ENCODE peak calls at places on chromosome 18, in eight cellular contexts. I is kidney, E is upper lobe of right lung, B is astrocyte of the cerebellum, D is cardiac fibroblast, G is nephron progenitor cell, C is GM10248, N is breast epithelium. W is an unnamed sample.

GRCh38 chr18:54815086-54815485 is 13.2 kb upstream of the RAB27B start:
- DNase-seq in C (no peak), E (no peak), B (no peak), G (no peak), D (no peak), N (no peak), I (no peak), W (no peak)

GRCh38 chr18:5197032-5197434 is at the start of gene AKAIN1:
- DNase-seq in D (peak), N (no peak), E (peak), G (peak), I (peak), C (peak), B (peak), W (peak)

GRCh38 chr18:42045346-42045745 is 90.3 kb downstream of the PIK3C3 start:
- DNase-seq in B (no peak), E (no peak), N (no peak), D (peak), G (no peak), C (no peak), I (no peak), W (no peak)

GRCh38 chr18:48777026-48777736 is 173.6 kb downstream of the SMAD7 start:
- DNase-seq in E (peak), D (peak), N (no peak), C (peak), G (peak), I (peak), B (no peak), W (peak)

GRCh38 chr18:55221577-55221976 is 262.3 kb upstream of the CCDC68 start:
- DNase-seq in I (no peak), D (no peak), E (no peak), N (no peak), G (no peak), B (no peak), C (no peak), W (no peak)

GRCh38 chr18:22182884-22183610 is 13.7 kb downstream of the GATA6 start:
- DNase-seq in B (no peak), N (no peak), G (no peak), C (no peak), E (no peak), I (no peak), D (peak), W (no peak)

GRCh38 chr18:49174478-49174877 is 223.7 kb upstream of the SMAD7 start:
- DNase-seq in E (no peak), G (no peak), B (peak), D (peak), N (no peak), C (no peak), I (no peak), W (no peak)

GRCh38 chr18:9802774-9803697 is 82.7 kb upstream of the TXNDC2 start:
- DNase-seq in B (no peak), G (no peak), I (no peak), D (peak), N (no peak), E (no peak), C (no peak), W (no peak)

GRCh38 chr18:53819174-53819573 is 405.3 kb downstream of the MBD2 start:
- DNase-seq in E (no peak), G (no peak), I (no peak), D (no peak), B (no peak), C (no peak), N (no peak), W (no peak)

GRCh38 chr18:12921178-12921577 is 26.6 kb upstream of the SEH1L start:
- DNase-seq in C (peak), E (no peak), N (no peak), I (no peak), D (no peak), B (no peak), G (no peak), W (peak)

DNA sequence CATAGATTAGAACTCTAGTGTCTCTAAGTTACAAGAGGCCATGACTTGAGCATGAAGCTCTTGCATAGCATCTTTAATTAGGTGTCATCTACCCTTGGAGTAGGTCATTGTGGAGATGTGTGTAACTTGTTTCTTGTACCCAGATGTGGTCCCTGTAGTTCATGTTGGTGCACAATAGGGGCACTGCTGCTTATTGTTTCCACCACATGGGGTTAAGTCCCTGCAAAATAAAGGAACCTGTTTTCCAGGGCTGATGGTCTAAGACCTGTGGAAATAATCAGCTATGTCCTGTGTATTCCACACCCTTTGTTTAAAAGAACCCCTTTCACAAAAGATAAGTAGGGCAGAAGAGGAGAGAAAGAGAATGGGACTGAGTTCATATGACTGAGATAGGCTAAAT is 28.6 kb downstream of the ASXL3 start:
- DNase-seq in G (no peak), C (no peak), B (no peak), I (no peak), D (no peak), N (no peak), E (no peak), W (no peak)
- TF ChIP-seq CTCF in G (no peak), C (no peak), B (no peak), I (no peak), D (no peak), N (no peak), E (no peak), W (no peak)

GRCh38 chr18:3773303-3773702 is 323.3 kb downstream of the TGIF1 start:
- DNase-seq in N (no peak), G (no peak), B (no peak), E (no peak), D (no peak), I (no peak), C (no peak), W (no peak)
- TF ChIP-seq CTCF in N (no peak), G (no peak), B (no peak), E (no peak), D (peak), I (no peak), C (no peak), W (no peak)

GRCh38 chr18:24076950-24077349 is 61.9 kb upstream of the CABYR start:
- DNase-seq in I (no peak), N (no peak), B (no peak), G (no peak), C (no peak), E (no peak), D (no peak), W (no peak)

GRCh38 chr18:24083550-24083949 is 55.3 kb upstream of the CABYR start:
- DNase-seq in E (no peak), D (no peak), G (no peak), I (no peak), C (no peak), N (no peak), B (no peak), W (no peak)

GRCh38 chr18:24075731-24076130 is 61.2 kb downstream of the TTC39C start:
- DNase-seq in C (no peak), D (no peak), I (no peak), N (no peak), B (no peak), G (no peak), E (no peak), W (no peak)

GRCh38 chr18:24078391-24078790 is 60.5 kb upstream of the CABYR start:
- DNase-seq in N (no peak), I (no peak), B (no peak), G (no peak), E (no peak), D (no peak), C (no peak), W (no peak)

GRCh38 chr18:24080861-24081260 is 58.0 kb upstream of the CABYR start:
- DNase-seq in D (no peak), B (no peak), E (no peak), C (no peak), I (no peak), N (no peak), G (no peak), W (no peak)
- TF ChIP-seq CTCF in D (no peak), B (no peak), E (no peak), C (no peak), I (no peak), N (no peak), G (no peak), W (no peak)

GRCh38 chr18:63824220-63824525 is 49.0 kb downstream of the SERPINB7 start:
- DNase-seq in N (no peak), G (no peak), C (no peak), D (no peak), B (no peak), I (no peak), E (no peak), W (no peak)
- TF ChIP-seq CTCF in N (no peak), G (no peak), C (no peak), D (no peak), B (no peak), I (no peak), E (no peak), W (no peak)

GRCh38 chr18:25166113-25166512 is 185.9 kb downstream of the ZNF521 start:
- DNase-seq in G (no peak), C (no peak), B (no peak), N (no peak), D (no peak), I (no peak), E (no peak), W (no peak)

GRCh38 chr18:25169701-25170100 is 182.3 kb downstream of the ZNF521 start:
- DNase-seq in I (no peak), B (no peak), G (no peak), C (no peak), N (no peak), D (no peak), E (no peak), W (no peak)

GRCh38 chr18:25168011-25168410 is 184.0 kb downstream of the ZNF521 start:
- DNase-seq in N (no peak), C (no peak), I (no peak), D (no peak), E (no peak), G (peak), B (no peak), W (no peak)

GRCh38 chr18:25164211-25164836 is 187.6 kb downstream of the ZNF521 start:
- DNase-seq in N (no peak), D (no peak), E (no peak), C (peak), B (no peak), G (no peak), I (no peak), W (peak)

GRCh38 chr18:25164837-25165791 is 186.9 kb downstream of the ZNF521 start:
- DNase-seq in C (peak), B (no peak), D (peak), G (peak), N (no peak), E (no peak), I (no peak), W (peak)
- TF ChIP-seq CTCF in C (no peak), B (no peak), D (no peak), G (no peak), N (no peak), E (no peak), I (no peak), W (no peak)

DNA sequence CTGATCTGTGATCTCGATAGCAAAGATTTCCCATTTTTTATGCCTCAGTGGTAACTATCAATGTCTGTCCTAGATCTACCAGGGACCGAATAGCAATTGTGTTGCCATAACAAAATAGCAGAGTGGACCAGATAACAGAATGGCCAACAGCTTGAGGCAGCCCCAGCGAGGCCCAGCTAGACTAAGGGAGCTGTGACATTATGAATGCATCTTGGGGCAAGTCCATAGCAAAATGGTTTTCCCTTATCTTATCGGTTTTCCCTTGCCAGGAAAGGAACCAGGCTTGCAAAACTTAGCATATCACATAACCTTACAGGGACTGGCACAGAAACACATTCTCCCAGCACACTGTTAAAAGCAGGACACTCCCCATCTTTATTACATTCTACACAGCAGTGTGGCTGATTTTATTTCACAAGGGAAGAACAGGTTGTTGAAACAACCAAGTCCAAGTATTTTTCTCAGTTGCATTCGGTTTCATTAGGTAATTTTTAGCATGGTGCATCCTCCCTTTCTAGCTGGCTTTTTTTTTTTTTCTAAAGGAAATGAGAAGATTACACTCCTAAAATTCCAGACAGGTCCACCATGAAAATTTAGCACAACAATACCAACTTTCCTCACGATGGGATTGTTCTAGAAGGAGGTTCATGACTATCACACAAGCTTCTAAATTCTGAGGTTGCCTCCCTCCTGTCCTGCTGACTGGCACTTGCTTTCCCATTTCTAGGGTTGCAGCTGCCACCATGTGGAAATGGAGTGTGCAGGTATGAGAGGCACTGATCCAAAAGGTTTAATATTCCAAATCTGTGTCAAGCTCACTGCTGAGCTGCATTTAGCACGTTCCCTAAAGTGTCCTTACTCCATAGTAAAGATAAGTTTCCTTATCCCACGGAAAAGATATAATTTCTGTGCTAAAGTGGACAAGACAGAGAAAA is 97.0 kb upstream of the SLC35G4 start:
- DNase-seq in C (no peak), D (peak), B (no peak), N (no peak), I (no peak), E (no peak), G (no peak), W (no peak)
- TF ChIP-seq CTCF in C (peak), D (no peak), B (peak), N (no peak), I (peak), E (no peak), G (no peak), W (no peak)

GRCh38 chr18:75464356-75464755 is 36.9 kb upstream of the SMIM21 start:
- DNase-seq in I (no peak), D (no peak), E (no peak), N (no peak), C (no peak), B (no peak), G (no peak), W (no peak)

GRCh38 chr18:75467396-75467795 is 39.9 kb upstream of the SMIM21 start:
- DNase-seq in E (no peak), D (no peak), I (no peak), G (no peak), B (no peak), C (no peak), N (no peak), W (no peak)

DNA sequence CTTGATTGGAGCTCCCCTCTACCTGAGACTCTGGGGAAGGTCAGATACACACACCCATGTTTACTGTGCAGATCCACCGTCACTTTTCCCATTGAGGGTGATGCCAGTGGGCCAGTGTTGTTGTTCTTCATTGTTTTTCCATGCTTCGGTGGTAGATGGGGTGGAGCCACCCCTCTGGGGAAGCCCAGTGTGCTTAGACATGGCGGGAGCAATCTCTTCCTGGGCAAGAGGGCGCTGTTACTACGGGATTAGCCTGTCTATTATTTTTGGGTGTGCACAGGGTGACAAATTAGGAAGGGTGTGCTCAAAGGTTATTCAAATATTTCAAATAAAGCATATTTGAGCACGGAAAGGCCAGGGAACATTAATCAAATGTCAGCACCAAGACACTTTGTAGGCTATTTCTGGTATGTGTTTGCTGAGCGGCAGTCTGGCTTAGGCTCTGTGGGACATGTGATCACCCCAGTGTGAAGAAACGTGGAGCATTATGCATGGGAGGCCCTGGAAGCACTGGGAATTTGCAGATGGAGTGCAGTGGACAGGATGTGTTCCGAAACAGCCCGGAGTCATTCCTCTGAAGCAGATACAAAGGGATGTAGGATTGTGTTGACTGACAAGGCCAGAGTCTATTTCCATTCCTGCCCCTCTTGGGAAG is 34.8 kb upstream of the SMIM21 start:
- DNase-seq in B (no peak), I (no peak), C (no peak), D (no peak), G (no peak), E (no peak), N (no peak), W (no peak)
- TF ChIP-seq CTCF in B (no peak), I (no peak), C (no peak), D (no peak), G (no peak), E (no peak), N (no peak), W (no peak)

DNA sequence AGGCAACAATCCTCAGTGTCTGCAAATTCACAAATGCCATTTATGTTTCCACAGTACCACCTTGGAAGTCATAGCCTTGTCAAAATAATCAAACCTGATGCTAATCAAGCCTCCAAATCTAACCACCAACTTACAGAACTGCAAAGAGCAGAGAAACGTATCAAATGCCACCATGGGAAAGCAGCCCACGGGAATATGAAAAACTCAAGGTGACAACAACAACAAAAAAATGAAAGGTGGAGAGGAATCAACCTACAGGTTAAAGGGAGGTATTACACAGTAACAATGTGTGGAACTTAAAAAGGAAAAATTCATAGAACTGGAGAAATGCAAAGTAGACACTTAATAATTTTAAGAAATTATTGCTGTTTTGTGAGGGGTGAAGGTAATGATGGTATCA is 46.7 kb downstream of the CD226 start:
- DNase-seq in C (no peak), D (no peak), G (no peak), N (no peak), I (no peak), B (no peak), E (no peak), W (no peak)
- TF ChIP-seq CTCF in C (no peak), D (no peak), G (no peak), N (no peak), I (no peak), B (no peak), E (no peak), W (no peak)

DNA sequence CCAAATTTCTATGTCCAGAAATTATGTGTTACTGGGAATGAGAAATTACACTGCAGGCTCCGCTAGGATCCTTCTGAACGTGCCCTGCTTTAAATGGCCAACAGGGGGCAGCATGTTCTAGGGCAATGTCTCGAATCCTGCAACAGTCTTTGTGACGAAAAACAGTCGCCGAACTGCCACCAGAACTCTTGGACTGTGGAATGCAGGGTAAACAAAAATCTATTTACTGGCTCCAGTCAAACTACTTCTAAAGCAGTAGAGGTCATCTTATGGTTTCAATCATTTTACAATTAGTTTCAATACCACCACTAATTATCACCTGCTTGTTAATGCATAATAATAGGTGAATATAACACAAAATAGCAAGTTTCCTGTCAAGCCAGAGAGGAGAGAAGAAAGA is 9.8 kb upstream of the ZNF397 start:
- DNase-seq in B (peak), I (peak), E (peak), G (peak), D (peak), C (peak), N (peak), W (peak)
- TF ChIP-seq CTCF in B (peak), I (peak), E (peak), G (peak), D (peak), C (peak), N (peak), W (peak)

W was measured in GM20000.